ENCODE peak calls at places on chromosomes 16 and 17, in six cellular contexts. One of them, this sample, is unnamed.

GRCh38 chr16:9091867-9092281 is 430 bp downstream of the HAPSTR1 start:
- ATAC-seq in RWPE2: peak; percentile 6
- ATAC-seq in naive thymus-derived CD4-positive, alpha-beta T cell: peak; percentile 7
- ATAC-seq in right lobe of liver: peak; percentile 12
- ATAC-seq in body of pancreas: peak; percentile 21
- ATAC-seq in heart left ventricle: no peak
- ATAC-seq in this sample: peak; percentile 10

GRCh38 chr16:1781758-1782407 is 488 bp downstream of the SPSB3 start:
- ATAC-seq in RWPE2: no peak
- ATAC-seq in naive thymus-derived CD4-positive, alpha-beta T cell: peak; percentile 1
- ATAC-seq in right lobe of liver: peak; percentile 0
- ATAC-seq in body of pancreas: peak; percentile 2
- ATAC-seq in heart left ventricle: no peak
- ATAC-seq in this sample: peak; percentile 17

GRCh38 chr17:56629450-56630187 is 36.1 kb downstream of the NOG start:
- ATAC-seq in RWPE2: peak; percentile 91
- ATAC-seq in naive thymus-derived CD4-positive, alpha-beta T cell: peak; percentile 62
- ATAC-seq in right lobe of liver: no peak
- ATAC-seq in body of pancreas: no peak
- ATAC-seq in heart left ventricle: no peak
- ATAC-seq in this sample: no peak

GRCh38 chr17:69223809-69224208 is 4.8 kb downstream of the ABCA10 start:
- ATAC-seq in RWPE2: no peak
- ATAC-seq in naive thymus-derived CD4-positive, alpha-beta T cell: no peak
- ATAC-seq in right lobe of liver: no peak
- ATAC-seq in body of pancreas: no peak
- ATAC-seq in heart left ventricle: peak; percentile 34
- ATAC-seq in this sample: no peak

GRCh38 chr17:77716289-77716929 is 242.1 kb upstream of the TNRC6C start:
- ATAC-seq in RWPE2: no peak
- ATAC-seq in naive thymus-derived CD4-positive, alpha-beta T cell: no peak
- ATAC-seq in right lobe of liver: no peak
- ATAC-seq in body of pancreas: no peak
- ATAC-seq in heart left ventricle: no peak
- ATAC-seq in this sample: no peak

GRCh38 chr16:18834873-18835272 is 33.5 kb upstream of the ARL6IP1 start:
- ATAC-seq in RWPE2: no peak
- ATAC-seq in naive thymus-derived CD4-positive, alpha-beta T cell: no peak
- ATAC-seq in right lobe of liver: no peak
- ATAC-seq in body of pancreas: no peak
- ATAC-seq in heart left ventricle: no peak
- ATAC-seq in this sample: no peak

GRCh38 chr17:83030432-83030831 is 49.0 kb upstream of the METRNL start:
- ATAC-seq in RWPE2: no peak
- ATAC-seq in naive thymus-derived CD4-positive, alpha-beta T cell: no peak
- ATAC-seq in right lobe of liver: no peak
- ATAC-seq in body of pancreas: no peak
- ATAC-seq in heart left ventricle: no peak
- ATAC-seq in this sample: no peak

GRCh38 chr17:77846531-77847085 is 111.9 kb upstream of the TNRC6C start:
- ATAC-seq in RWPE2: peak; percentile 32
- ATAC-seq in naive thymus-derived CD4-positive, alpha-beta T cell: peak; percentile 19
- ATAC-seq in right lobe of liver: peak; percentile 28
- ATAC-seq in body of pancreas: no peak
- ATAC-seq in heart left ventricle: peak; percentile 14
- ATAC-seq in this sample: no peak

GRCh38 chr17:1583569-1583968 is 21.0 kb upstream of the PITPNA start:
- ATAC-seq in RWPE2: no peak
- ATAC-seq in naive thymus-derived CD4-positive, alpha-beta T cell: no peak
- ATAC-seq in right lobe of liver: no peak
- ATAC-seq in body of pancreas: no peak
- ATAC-seq in heart left ventricle: no peak
- ATAC-seq in this sample: no peak

GRCh38 chr17:44110011-44110686 is 13.3 kb downstream of the HDAC5 start:
- ATAC-seq in RWPE2: no peak
- ATAC-seq in naive thymus-derived CD4-positive, alpha-beta T cell: no peak
- ATAC-seq in right lobe of liver: no peak
- ATAC-seq in body of pancreas: no peak
- ATAC-seq in heart left ventricle: no peak
- ATAC-seq in this sample: no peak
- H3K4me1 ChIP-seq in RWPE2: peaks cover 6% of the 10 kb centered on the region
- H3K4me1 ChIP-seq in naive thymus-derived CD4-positive, alpha-beta T cell: peaks cover 17% of the 10 kb centered on the region
- H3K4me1 ChIP-seq in right lobe of liver: peaks cover 18% of the 10 kb centered on the region
- H3K4me1 ChIP-seq in body of pancreas: peaks cover 59% of the 10 kb centered on the region
- H3K4me1 ChIP-seq in heart left ventricle: peaks cover 99% of the 10 kb centered on the region
- H3K4me1 ChIP-seq in this sample: peaks cover 28% of the 10 kb centered on the region

DNA sequence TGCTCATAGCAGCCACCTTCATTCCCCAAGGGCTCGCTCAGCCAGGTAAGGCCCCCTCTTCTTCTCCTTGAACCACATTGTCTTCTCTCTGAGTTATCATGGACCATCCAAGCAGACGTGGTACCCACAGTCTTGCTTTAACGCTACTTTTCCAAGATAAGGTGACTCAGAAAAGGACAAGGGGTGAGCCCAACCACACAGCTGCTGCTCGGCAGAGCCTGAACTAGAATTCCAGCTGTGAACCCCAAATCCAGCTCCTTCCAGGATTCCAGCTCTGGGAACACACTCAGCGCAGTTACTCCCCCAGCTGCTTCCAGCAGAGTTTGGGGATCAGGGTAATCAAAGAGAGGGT is 272 bp downstream of the CCL2 start:
- ATAC-seq in RWPE2: no peak
- ATAC-seq in naive thymus-derived CD4-positive, alpha-beta T cell: no peak
- ATAC-seq in right lobe of liver: no peak
- ATAC-seq in body of pancreas: no peak
- ATAC-seq in heart left ventricle: no peak
- ATAC-seq in this sample: no peak
- H3K4me1 ChIP-seq in RWPE2: no peaks in the 10 kb centered on the region
- H3K4me1 ChIP-seq in naive thymus-derived CD4-positive, alpha-beta T cell: no peaks in the 10 kb centered on the region
- H3K4me1 ChIP-seq in right lobe of liver: peaks cover 4% of the 10 kb centered on the region
- H3K4me1 ChIP-seq in body of pancreas: peaks cover 52% of the 10 kb centered on the region
- H3K4me1 ChIP-seq in heart left ventricle: peaks cover 64% of the 10 kb centered on the region
- H3K4me1 ChIP-seq in this sample: peaks cover 34% of the 10 kb centered on the region

DNA sequence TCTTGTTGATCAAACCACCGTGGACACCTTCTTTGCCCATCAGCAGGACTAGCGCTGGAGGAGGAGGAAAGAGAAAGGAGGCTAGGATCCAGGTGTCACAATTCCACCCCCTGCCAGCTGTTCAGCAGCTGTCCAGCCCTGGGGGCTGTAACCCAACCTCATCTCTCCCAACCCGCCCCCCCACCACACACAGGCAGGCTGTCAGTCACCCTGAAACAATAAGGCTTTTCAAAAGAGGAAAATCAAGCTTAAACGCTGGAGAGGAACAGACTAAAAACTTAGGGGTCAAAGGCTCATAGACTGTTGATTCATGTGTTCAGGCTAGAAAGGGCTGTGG is 2.4 kb downstream of the PFN1 start:
- ATAC-seq in RWPE2: no peak
- ATAC-seq in naive thymus-derived CD4-positive, alpha-beta T cell: no peak
- ATAC-seq in right lobe of liver: no peak
- ATAC-seq in body of pancreas: no peak
- ATAC-seq in heart left ventricle: no peak
- ATAC-seq in this sample: no peak
- H3K4me1 ChIP-seq in RWPE2: peaks cover 29% of the 10 kb centered on the region
- H3K4me1 ChIP-seq in naive thymus-derived CD4-positive, alpha-beta T cell: peaks cover 51% of the 10 kb centered on the region
- H3K4me1 ChIP-seq in right lobe of liver: no peaks in the 10 kb centered on the region
- H3K4me1 ChIP-seq in body of pancreas: peaks cover 45% of the 10 kb centered on the region
- H3K4me1 ChIP-seq in heart left ventricle: peaks cover 60% of the 10 kb centered on the region
- H3K4me1 ChIP-seq in this sample: no peaks in the 10 kb centered on the region

DNA sequence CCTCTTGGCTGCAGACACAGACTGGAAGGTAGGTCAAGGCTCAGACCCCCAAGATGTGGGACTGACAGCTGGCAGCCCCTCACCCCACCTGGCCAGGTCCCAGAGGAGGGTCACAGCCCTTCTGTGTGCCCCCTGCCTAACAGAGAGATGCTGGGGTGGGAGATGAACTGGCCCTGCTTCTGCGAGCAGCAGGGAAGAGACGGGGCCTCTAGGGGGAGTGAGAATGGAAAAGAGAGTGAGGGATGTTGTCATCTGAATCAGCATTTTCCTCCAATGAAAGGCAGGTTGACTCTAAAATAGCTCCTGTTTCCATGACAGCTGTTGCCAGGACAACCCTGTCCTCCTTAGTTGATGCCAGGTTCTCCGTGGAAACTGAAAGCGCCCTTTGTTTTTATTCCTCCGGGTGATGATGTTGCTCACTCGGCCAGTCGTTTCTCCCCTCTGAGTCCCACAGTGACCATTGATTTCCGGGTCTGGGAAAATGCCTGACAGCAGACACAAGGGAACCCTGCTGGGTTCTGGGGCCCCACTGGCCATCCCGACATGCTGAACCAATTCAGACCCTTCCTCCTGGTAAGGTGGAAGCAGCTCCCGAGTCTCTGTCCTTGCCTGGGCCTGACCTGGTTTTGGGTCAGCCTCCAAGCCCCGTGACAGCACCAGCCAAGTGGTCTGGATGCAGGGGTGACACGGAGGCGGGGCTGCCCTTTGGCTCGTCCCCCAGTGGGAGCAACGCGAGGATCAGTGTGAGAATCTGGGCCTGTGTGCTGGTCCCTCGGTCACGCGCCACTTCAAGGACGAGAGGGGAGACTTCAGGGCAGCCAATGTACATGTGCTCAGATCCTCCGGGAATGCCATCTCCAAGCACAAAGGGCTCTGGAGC is 4.7 kb upstream of the NDRG4 start:
- ATAC-seq in RWPE2: peak; percentile 53
- ATAC-seq in naive thymus-derived CD4-positive, alpha-beta T cell: peak; percentile 63
- ATAC-seq in right lobe of liver: peak; percentile 73
- ATAC-seq in body of pancreas: peak; percentile 81
- ATAC-seq in heart left ventricle: peak; percentile 72
- ATAC-seq in this sample: peak; percentile 63
- H3K4me1 ChIP-seq in RWPE2: no peaks in the 10 kb centered on the region
- H3K4me1 ChIP-seq in naive thymus-derived CD4-positive, alpha-beta T cell: peaks cover 3% of the 10 kb centered on the region
- H3K4me1 ChIP-seq in right lobe of liver: no peaks in the 10 kb centered on the region
- H3K4me1 ChIP-seq in body of pancreas: peaks cover 11% of the 10 kb centered on the region
- H3K4me1 ChIP-seq in heart left ventricle: peaks cover 23% of the 10 kb centered on the region
- H3K4me1 ChIP-seq in this sample: peaks cover 5% of the 10 kb centered on the region

GRCh38 chr16:88982286-88983084 is 5.5 kb upstream of the CBFA2T3 start:
- ATAC-seq in RWPE2: no peak
- ATAC-seq in naive thymus-derived CD4-positive, alpha-beta T cell: no peak
- ATAC-seq in right lobe of liver: no peak
- ATAC-seq in body of pancreas: no peak
- ATAC-seq in heart left ventricle: no peak
- ATAC-seq in this sample: no peak
- H3K4me1 ChIP-seq in RWPE2: no peaks in the 10 kb centered on the region
- H3K4me1 ChIP-seq in naive thymus-derived CD4-positive, alpha-beta T cell: peaks cover 4% of the 10 kb centered on the region
- H3K4me1 ChIP-seq in right lobe of liver: no peaks in the 10 kb centered on the region
- H3K4me1 ChIP-seq in body of pancreas: no peaks in the 10 kb centered on the region
- H3K4me1 ChIP-seq in heart left ventricle: peaks cover 3% of the 10 kb centered on the region
- H3K4me1 ChIP-seq in this sample: peaks cover 3% of the 10 kb centered on the region

GRCh38 chr17:38892083-38892482 is 22.2 kb downstream of the LASP1 start:
- ATAC-seq in RWPE2: no peak
- ATAC-seq in naive thymus-derived CD4-positive, alpha-beta T cell: no peak
- ATAC-seq in right lobe of liver: no peak
- ATAC-seq in body of pancreas: no peak
- ATAC-seq in heart left ventricle: no peak
- ATAC-seq in this sample: no peak
- H3K4me1 ChIP-seq in RWPE2: no peaks in the 10 kb centered on the region
- H3K4me1 ChIP-seq in naive thymus-derived CD4-positive, alpha-beta T cell: peaks cover 76% of the 10 kb centered on the region
- H3K4me1 ChIP-seq in right lobe of liver: peaks cover 13% of the 10 kb centered on the region
- H3K4me1 ChIP-seq in body of pancreas: peaks cover 34% of the 10 kb centered on the region
- H3K4me1 ChIP-seq in heart left ventricle: peaks cover 53% of the 10 kb centered on the region
- H3K4me1 ChIP-seq in this sample: peaks cover 1% of the 10 kb centered on the region

DNA sequence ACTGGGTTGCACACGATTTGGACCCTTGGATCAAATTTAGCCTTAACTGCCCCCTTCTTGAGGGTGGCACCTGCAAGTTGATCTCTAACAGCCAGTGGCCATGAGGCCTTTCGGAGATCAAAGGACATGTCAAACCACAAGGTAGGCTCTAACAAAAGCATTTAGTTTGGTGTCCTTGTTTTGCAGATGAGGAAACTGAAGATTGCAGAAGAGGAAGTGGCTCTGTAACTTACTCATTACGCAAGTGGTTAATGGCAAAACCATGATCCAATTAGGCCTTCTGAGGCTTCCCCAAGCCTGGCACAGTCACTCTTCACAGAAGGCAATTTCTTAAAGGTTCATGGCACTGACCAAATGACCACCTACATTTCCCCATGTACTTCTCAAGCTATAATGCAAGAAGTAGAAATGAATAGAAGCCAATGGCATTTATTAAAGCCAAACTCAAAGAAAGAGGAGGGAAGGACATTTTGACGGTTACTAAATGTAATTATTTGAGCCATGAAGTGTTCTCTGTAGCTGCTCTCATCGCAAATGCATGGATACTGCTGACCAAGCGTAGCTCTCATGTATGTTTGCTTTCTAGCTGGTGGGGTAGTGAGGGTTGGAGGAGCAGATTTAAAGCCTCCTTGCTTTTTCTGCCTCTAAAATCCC is 32.8 kb upstream of the ABCC12 start:
- ATAC-seq in RWPE2: no peak
- ATAC-seq in naive thymus-derived CD4-positive, alpha-beta T cell: peak; percentile 59
- ATAC-seq in right lobe of liver: peak; percentile 42
- ATAC-seq in body of pancreas: no peak
- ATAC-seq in heart left ventricle: no peak
- ATAC-seq in this sample: no peak
- H3K4me1 ChIP-seq in RWPE2: no peaks in the 10 kb centered on the region
- H3K4me1 ChIP-seq in naive thymus-derived CD4-positive, alpha-beta T cell: no peaks in the 10 kb centered on the region
- H3K4me1 ChIP-seq in right lobe of liver: no peaks in the 10 kb centered on the region
- H3K4me1 ChIP-seq in body of pancreas: no peaks in the 10 kb centered on the region
- H3K4me1 ChIP-seq in heart left ventricle: no peaks in the 10 kb centered on the region
- H3K4me1 ChIP-seq in this sample: no peaks in the 10 kb centered on the region